ENCODE peak calls at places on chromosome X, in four cellular contexts. M, Z, K and X are unnamed samples.

GRCh38 chrX:37712458-37712857 is 26.9 kb downstream of the XK start:
- DNase-seq in Z (no peak), M (no peak), K (no peak), X (no peak)

GRCh38 chrX:10240918-10241317 is 84.1 kb downstream of the CLCN4 start:
- DNase-seq in M (no peak), Z (peak), K (no peak), X (peak)

GRCh38 chrX:43718956-43719355 is 62.9 kb downstream of the MAOA start:
- DNase-seq in M (no peak), K (no peak), Z (no peak), X (no peak)

GRCh38 chrX:68658530-68658929 is 11.1 kb downstream of the STARD8 start:
- DNase-seq in M (no peak), Z (no peak), K (no peak), X (peak)

GRCh38 chrX:65697915-65698796 is 30.7 kb downstream of the MSN start:
- DNase-seq in K (no peak), M (peak), Z (no peak), X (peak)

GRCh38 chrX:10173331-10173900 is 16.6 kb downstream of the CLCN4 start:
- DNase-seq in M (no peak), K (no peak), Z (peak), X (no peak)

GRCh38 chrX:130049821-130050220 is 60.5 kb downstream of the ELF4 start:
- DNase-seq in Z (no peak), M (no peak), K (no peak), X (no peak)

GRCh38 chrX:35380808-35381700 is 417.1 kb upstream of the MAGEB16 start:
- DNase-seq in K (no peak), Z (peak), M (no peak), X (peak)

GRCh38 chrX:42708222-42708621 is 69.7 kb downstream of the PPP1R2C start:
- DNase-seq in K (no peak), M (no peak), Z (no peak), X (no peak)

GRCh38 chrX:17580529-17581155 is 156.7 kb upstream of the SCML1 start:
- DNase-seq in M (no peak), Z (peak), K (no peak), X (peak)

GRCh38 chrX:103831803-103832544 is at the start of gene RAB9B:
- DNase-seq in K (peak), Z (peak), M (peak), X (peak)

GRCh38 chrX:70444326-70445196 is at the start of gene DLG3:
- DNase-seq in K (peak), Z (peak), M (no peak), X (peak)

GRCh38 chrX:25156323-25156722 is 140.6 kb upstream of the ARX start:
- DNase-seq in M (no peak), Z (peak), K (peak), X (peak)

GRCh38 chrX:120791013-120791643 is 84.5 kb downstream of the CT47B1 start:
- DNase-seq in M (no peak), Z (peak), K (no peak), X (peak)

GRCh38 chrX:107542500-107542899 is 85.8 kb upstream of the PRPS1 start:
- DNase-seq in M (no peak), K (peak), Z (peak), X (peak)

GRCh38 chrX:9873952-9874351 is 87.7 kb downstream of the SHROOM2 start:
- DNase-seq in K (peak), M (peak), Z (peak), X (peak)

GRCh38 chrX:617891-618290 is 12.7 kb upstream of the SHOX start:
- DNase-seq in K (no peak), Z (no peak), M (no peak), X (no peak)

GRCh38 chrX:40434947-40435346 is 145.8 kb upstream of the ATP6AP2 start:
- DNase-seq in K (no peak), Z (no peak), M (no peak), X (no peak)

GRCh38 chrX:1480082-1480785 is 27.5 kb upstream of the ASMTL start:
- DNase-seq in M (no peak), Z (no peak), K (no peak), X (peak)

GRCh38 chrX:122771933-122772332 is 412.1 kb upstream of the GRIA3 start:
- DNase-seq in M (no peak), Z (no peak), K (no peak), X (no peak)

GRCh38 chrX:110732274-110732673 is 63.3 kb downstream of the CHRDL1 start:
- DNase-seq in M (no peak), K (no peak), Z (no peak), X (peak)

GRCh38 chrX:68299923-68300322 is 133.4 kb downstream of the OPHN1 start:
- DNase-seq in Z (no peak), K (no peak), M (no peak), X (no peak)